ENCODE peak calls at places on chromosomes 12 and 14, in six cellular contexts. T is SK-N-SH, K is K562, Y is IMR-90, M is GM12878, X is HepG2. V is an unnamed sample.

GRCh38 chr14:90815817-90816662 is at the start of gene TTC7B:
- DNase-seq in M (no peak), X (no peak), Y (peak; percentile 24), K (peak; percentile 86), T (peak; percentile 99), V (no peak)

GRCh38 chr12:90360300-90360699 is 594.7 kb downstream of the CCER1 start:
- DNase-seq in X (no peak), M (no peak), K (no peak), Y (no peak), T (no peak), V (no peak)

GRCh38 chr14:36221097-36221496 is 44.6 kb upstream of the PTCSC3 start:
- DNase-seq in K (no peak), Y (no peak), T (no peak), X (no peak), M (no peak), V (no peak)

GRCh38 chr12:11500222-11500860 is 105.0 kb upstream of the PRB2 start:
- DNase-seq in M (no peak), T (peak; percentile 74), Y (peak; percentile 50), K (peak; percentile 33), X (peak; percentile 19), V (peak; percentile 52)

GRCh38 chr14:104806625-104807465 is 5.9 kb downstream of the ZBTB42 start:
- DNase-seq in X (no peak), Y (no peak), T (no peak), M (no peak), K (no peak), V (no peak)

GRCh38 chr14:21168055-21168454 is 12.2 kb upstream of the OR5AU1 start:
- DNase-seq in X (no peak), Y (peak; percentile 52), M (no peak), K (no peak), T (no peak), V (no peak)

GRCh38 chr14:92890830-92891598 is 31.9 kb upstream of the CHGA start:
- DNase-seq in T (no peak), X (no peak), M (no peak), Y (no peak), K (no peak), V (no peak)

GRCh38 chr12:55935742-55936151 is 4.8 kb downstream of the DGKA start:
- DNase-seq in K (no peak), X (no peak), M (no peak), Y (no peak), T (no peak), V (no peak)

GRCh38 chr14:53741379-53742225 is 215.0 kb downstream of the BMP4 start:
- DNase-seq in T (no peak), Y (peak; percentile 32), K (no peak), M (no peak), X (no peak), V (no peak)

GRCh38 chr14:52352546-52352945 is 38.4 kb downstream of the PTGER2 start:
- DNase-seq in K (no peak), M (no peak), Y (peak; percentile 28), T (no peak), X (no peak), V (no peak)

GRCh38 chr12:128856791-128857078 is 3.5 kb downstream of the GLT1D1 start:
- DNase-seq in Y (no peak), K (no peak), T (no peak), M (no peak), X (no peak), V (no peak)

GRCh38 chr14:51328089-51328941 is 88.3 kb downstream of the TMX1 start:
- DNase-seq in K (no peak), T (no peak), Y (peak; percentile 82), M (no peak), X (no peak), V (no peak)

GRCh38 chr14:99041141-99041819 is 230.7 kb downstream of the BCL11B start:
- DNase-seq in Y (no peak), K (no peak), X (no peak), T (no peak), M (no peak), V (no peak)
- TF ChIP-seq RFX5 in Y (no peak), K (no peak), X (no peak), T (no peak), M (no peak), V (no peak)

GRCh38 chr12:54784115-54784514 is 70.2 kb upstream of the MUCL1 start:
- DNase-seq in X (no peak), Y (no peak), M (no peak), K (no peak), T (no peak), V (no peak)
- TF ChIP-seq RFX5 in X (no peak), Y (no peak), M (no peak), K (no peak), T (no peak), V (no peak)

DNA sequence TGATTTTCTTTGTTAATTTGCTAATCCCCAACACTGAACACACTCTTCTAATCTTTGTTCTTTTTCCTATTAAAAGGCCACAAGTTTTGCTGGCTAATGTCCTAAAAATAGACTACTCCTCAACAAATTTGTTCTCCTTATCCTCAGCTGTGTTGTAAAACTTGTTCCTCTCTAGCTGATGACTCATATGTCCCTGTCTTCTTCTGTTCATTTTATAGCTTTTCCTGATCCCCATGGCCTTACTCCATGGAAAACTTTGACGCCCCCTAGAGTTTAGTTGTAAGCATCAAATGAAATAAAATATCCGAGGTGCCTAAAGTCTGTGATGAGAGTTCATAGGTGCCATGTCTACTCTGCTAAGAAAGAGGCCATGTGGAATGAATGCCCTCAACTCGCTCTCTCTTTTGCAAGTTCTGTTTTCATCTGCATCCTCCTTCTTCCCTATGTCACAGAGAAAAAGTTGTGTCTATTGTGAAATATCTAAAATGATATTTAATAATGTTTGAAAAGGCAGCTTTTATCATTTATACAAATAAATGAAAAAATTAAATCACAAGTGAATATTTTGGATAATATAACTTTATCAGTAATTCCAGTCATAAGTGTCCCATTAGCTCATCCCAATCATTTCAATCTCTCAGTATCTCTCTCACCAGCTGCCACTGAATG is 237.9 kb downstream of the IPO8 start:
- DNase-seq in T (peak; percentile 14), Y (peak; percentile 64), M (no peak), X (peak; percentile 31), K (peak; percentile 41), V (no peak)
- TF ChIP-seq RFX5 in T (no peak), Y (no peak), M (no peak), X (no peak), K (no peak), V (no peak)

DNA sequence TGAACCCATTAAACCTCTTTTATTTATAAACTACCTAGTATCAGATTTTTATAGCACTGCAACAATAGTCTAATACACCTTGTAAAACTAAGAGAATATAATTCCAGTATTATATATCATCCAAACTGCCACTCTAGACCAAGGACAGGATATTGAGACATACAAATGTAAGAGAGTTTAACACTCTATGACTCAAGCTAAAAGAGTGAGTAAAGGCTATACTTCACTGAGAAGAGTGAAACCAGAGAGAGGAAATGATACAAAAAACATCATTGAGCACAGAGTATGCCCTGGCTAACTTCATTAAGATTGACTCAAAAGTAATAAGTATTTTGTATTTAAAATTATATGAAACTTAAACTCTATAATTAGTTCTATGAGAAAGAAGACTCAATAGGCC is 1951.9 kb upstream of the SEL1L start:
- DNase-seq in X (no peak), Y (peak; percentile 44), K (no peak), T (no peak), M (no peak), V (no peak)
- TF ChIP-seq RFX5 in X (no peak), Y (no peak), K (no peak), T (no peak), M (no peak), V (no peak)

GRCh38 chr14:65940056-65940735 is 527.7 kb downstream of the FUT8 start:
- DNase-seq in Y (no peak), K (peak; percentile 43), X (peak; percentile 35), T (peak; percentile 40), M (no peak), V (peak; percentile 51)
- TF ChIP-seq RFX5 in Y (no peak), K (no peak), X (no peak), T (no peak), M (no peak), V (no peak)

DNA sequence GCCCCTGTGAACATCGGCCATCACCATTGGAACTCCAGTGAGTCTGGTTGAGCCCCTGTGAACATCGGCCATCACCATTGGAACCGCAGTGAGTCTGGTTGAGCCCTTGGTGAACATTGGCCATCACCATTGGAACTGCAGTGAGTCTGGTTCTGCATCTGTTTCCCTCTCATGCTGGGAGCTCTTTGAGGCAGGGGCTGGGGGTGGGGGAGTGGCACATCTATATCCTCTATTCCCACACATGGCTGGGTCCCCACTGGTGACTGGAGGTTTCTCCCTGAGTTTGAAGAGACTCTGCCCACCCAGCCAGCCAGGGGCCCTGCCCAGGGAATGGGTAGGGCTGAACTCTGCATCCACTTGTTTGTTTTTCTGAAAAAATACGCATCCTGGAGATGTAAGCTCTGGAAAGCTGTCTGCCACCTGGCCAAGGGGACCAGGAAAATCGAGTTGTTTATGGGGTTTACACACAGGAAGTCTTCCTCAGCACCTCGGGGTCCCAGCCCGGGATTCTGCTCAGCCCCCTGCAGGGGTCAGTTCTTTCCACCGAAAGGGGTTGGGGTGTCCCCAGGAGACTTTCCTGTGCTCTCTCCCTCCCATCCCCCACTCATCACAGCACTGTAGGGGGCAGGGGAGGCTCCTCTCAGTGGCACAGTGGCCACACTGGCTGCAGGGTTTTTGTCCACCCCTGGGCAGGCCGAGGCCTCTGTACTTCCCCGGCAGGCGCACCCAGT is 170.5 kb upstream of the GSC start:
- DNase-seq in Y (no peak), M (no peak), X (no peak), K (no peak), T (no peak), V (no peak)
- TF ChIP-seq RFX5 in Y (no peak), M (no peak), X (no peak), K (no peak), T (no peak), V (no peak)

DNA sequence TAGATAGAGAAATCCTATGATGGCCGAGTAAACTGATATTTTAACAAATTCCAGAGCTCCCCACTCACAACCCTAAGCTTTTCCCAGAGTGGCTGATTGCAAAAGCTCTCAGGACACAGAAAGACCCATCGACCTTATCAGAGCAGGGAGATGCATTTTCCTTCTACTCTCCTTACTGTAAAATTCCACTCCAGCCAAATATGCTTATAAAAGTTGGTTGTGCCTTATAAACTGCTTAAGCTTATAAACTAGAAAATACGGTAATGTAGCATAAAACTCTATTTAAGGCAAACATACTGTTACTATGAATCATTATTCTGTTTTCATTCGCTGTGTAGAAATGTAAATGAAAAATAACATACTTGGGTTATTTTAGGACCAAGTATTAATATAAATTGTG is 41.6 kb upstream of the TRHDE start:
- DNase-seq in X (no peak), K (no peak), M (no peak), T (no peak), Y (peak; percentile 95), V (no peak)
- TF ChIP-seq RFX5 in X (no peak), K (no peak), M (no peak), T (no peak), Y (no peak), V (no peak)

DNA sequence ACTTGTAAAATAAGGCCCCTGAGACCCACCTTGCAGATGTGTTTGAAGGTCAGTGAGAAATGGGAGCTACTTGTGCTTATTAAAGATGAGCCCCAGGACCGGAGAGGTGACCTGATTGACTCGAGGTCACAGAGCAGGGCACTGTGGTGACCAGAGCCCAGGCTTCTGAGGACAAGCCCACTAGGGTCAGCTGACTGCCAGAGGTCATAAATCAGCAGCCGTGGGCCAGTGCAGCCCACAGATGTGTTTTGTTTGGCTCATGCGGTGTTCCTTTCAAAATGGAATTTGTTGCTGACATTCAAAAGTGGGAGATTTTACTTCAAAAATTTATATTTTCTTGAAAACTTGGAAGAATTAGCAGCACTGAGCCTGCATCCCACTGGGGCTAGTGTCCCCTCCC is 24.5 kb downstream of the JDP2 start:
- DNase-seq in Y (no peak), T (no peak), M (no peak), X (no peak), K (no peak), V (no peak)
- TF ChIP-seq RFX5 in Y (no peak), T (no peak), M (no peak), X (no peak), K (no peak), V (no peak)